ENCODE peak calls at places on chromosomes 5 and 9, in seven cellular contexts. D is ELF-1, I is germinal center, U is endothelial cell, Y is OCI-LY7, X is erythroblast, Q is head of caudate nucleus. K is an unnamed sample.

GRCh38 chr9:99823392-99824377 is 2.0 kb downstream of the NR4A3 start:
- DNase-seq in U (peak), I (peak), X (peak), Q (peak), Y (peak), D (peak), K (peak)

GRCh38 chr9:114026335-114026734 is 51.8 kb downstream of the AMBP start:
- DNase-seq in X (no peak), I (no peak), D (no peak), Q (no peak), Y (no peak), U (no peak), K (no peak)

GRCh38 chr5:97412959-97413358 is 229.9 kb upstream of the RIOK2 start:
- DNase-seq in I (no peak), X (no peak), Q (no peak), Y (no peak), U (no peak), D (no peak), K (no peak)

GRCh38 chr9:94772654-94773303 is 46.3 kb downstream of the AOPEP start:
- DNase-seq in U (no peak), Q (peak), Y (no peak), D (no peak), I (no peak), X (no peak), K (no peak)

GRCh38 chr5:1685076-1685475 is 114.6 kb downstream of the MRPL36 start:
- DNase-seq in X (no peak), U (no peak), I (no peak), Y (peak), Q (no peak), D (no peak), K (no peak)

GRCh38 chr5:8943301-8943700 is 602.6 kb downstream of the SEMA5A start:
- DNase-seq in D (no peak), U (no peak), Q (no peak), X (no peak), I (no peak), Y (no peak), K (no peak)

GRCh38 chr5:52798952-52799351 is 11.2 kb downstream of the ITGA1 start:
- DNase-seq in U (no peak), X (no peak), I (no peak), Q (no peak), D (no peak), Y (peak), K (no peak)

GRCh38 chr5:153223376-153223775 is 267.1 kb upstream of the GRIA1 start:
- DNase-seq in Y (no peak), U (no peak), Q (no peak), D (no peak), I (no peak), X (no peak), K (no peak)

GRCh38 chr9:137795156-137795666 is 82.4 kb upstream of the CACNA1B start:
- DNase-seq in Q (no peak), X (no peak), I (no peak), U (no peak), Y (no peak), D (no peak), K (no peak)

GRCh38 chr5:173458819-173459218 is 130.6 kb upstream of the STC2 start:
- DNase-seq in X (no peak), D (no peak), U (no peak), I (no peak), Q (no peak), Y (no peak), K (no peak)

GRCh38 chr9:3027260-3027659 is 183.4 kb upstream of the PUM3 start:
- DNase-seq in X (no peak), I (no peak), Y (no peak), Q (no peak), U (no peak), D (no peak), K (no peak)

GRCh38 chr5:621341-621761 is 9.2 kb downstream of the CEP72 start:
- DNase-seq in Y (no peak), U (no peak), X (no peak), Q (no peak), D (no peak), I (no peak), K (no peak)

GRCh38 chr5:17910318-17910717 is 276.1 kb downstream of the TAF11L14 start:
- DNase-seq in I (no peak), U (no peak), X (no peak), Y (no peak), D (no peak), Q (no peak), K (no peak)

GRCh38 chr5:43078956-43079355 is 38.8 kb upstream of the ANXA2R start:
- DNase-seq in Y (no peak), I (no peak), U (no peak), D (no peak), Q (no peak), X (peak), K (no peak)

GRCh38 chr9:127763918-127764384 is 14.5 kb downstream of the SH2D3C start:
- DNase-seq in Q (no peak), X (peak), U (peak), Y (peak), I (no peak), D (peak), K (no peak)

GRCh38 chr5:34627794-34628193 is 28.3 kb upstream of the RAI14 start:
- DNase-seq in D (no peak), I (no peak), Y (no peak), U (no peak), X (no peak), Q (no peak), K (no peak)

GRCh38 chr5:179294891-179295777 is 50.1 kb downstream of the ADAMTS2 start:
- DNase-seq in U (no peak), Q (no peak), I (no peak), Y (no peak), X (no peak), D (peak), K (no peak)

GRCh38 chr5:73296772-73297171 is 123.8 kb downstream of the TMEM174 start:
- DNase-seq in X (peak), D (peak), Q (no peak), I (no peak), U (no peak), Y (no peak), K (no peak)

GRCh38 chr5:132773114-132773513 is 3.9 kb downstream of the SEPTIN8 start:
- DNase-seq in I (no peak), Y (no peak), D (no peak), X (peak), U (no peak), Q (peak), K (no peak)

K was measured in GM12892.